ENCODE peak calls at places on chromosome 14, in ten cellular contexts. N is fibroblast of mammary gland, U is mesothelial cell of epicardium, T is ascending aorta, G is suprapubic skin, A is adrenal gland, M is fibroblast of pulmonary artery, V is transverse colon, B is astrocyte, D is pancreas. C is an unnamed sample.

GRCh38 chr14:85444685-85445084 is 85.3 kb upstream of the FLRT2 start:
- DNase-seq in N (peak; percentile 36), U (no peak), T (no peak), G (no peak), A (no peak), M (peak; percentile 63), V (no peak), B (peak; percentile 75), D (no peak), C (no peak)

GRCh38 chr14:99273724-99274345 is 1.8 kb upstream of the BCL11B start:
- DNase-seq in N (no peak), U (no peak), T (no peak), G (peak; percentile 81), A (no peak), M (no peak), V (peak; percentile 69), B (no peak), D (no peak), C (no peak)

GRCh38 chr14:50107850-50108249 is 8.5 kb downstream of the VCPKMT start:
- DNase-seq in N (no peak), U (no peak), T (no peak), G (no peak), A (no peak), M (no peak), V (no peak), B (no peak), D (no peak), C (no peak)

GRCh38 chr14:74698471-74698870 is 14.4 kb downstream of the AREL1 start:
- DNase-seq in N (no peak), U (no peak), T (no peak), G (no peak), A (no peak), M (no peak), V (no peak), B (no peak), D (no peak), C (no peak)

GRCh38 chr14:86838363-86838762 is 1154.6 kb downstream of the GALC start:
- DNase-seq in N (peak; percentile 8), U (no peak), T (no peak), G (no peak), A (no peak), M (no peak), V (no peak), B (no peak), D (no peak), C (no peak)

GRCh38 chr14:105529506-105530445 is 3.4 kb downstream of the TMEM121 start:
- DNase-seq in N (no peak), U (no peak), T (no peak), G (peak; percentile 72), A (no peak), M (no peak), V (peak; percentile 20), B (no peak), D (no peak), C (no peak)

GRCh38 chr14:60926002-60926401 is 54.9 kb downstream of the TRMT5 start:
- DNase-seq in N (no peak), U (no peak), T (no peak), G (no peak), A (no peak), M (no peak), V (no peak), B (no peak), D (no peak), C (no peak)

GRCh38 chr14:58944226-58944769 is 244.2 kb upstream of the DAAM1 start:
- DNase-seq in N (no peak), U (no peak), T (no peak), G (no peak), A (no peak), M (no peak), V (peak; percentile 59), B (no peak), D (peak; percentile 67), C (no peak)

GRCh38 chr14:37650356-37651037 is 55.1 kb downstream of the TTC6 start:
- DNase-seq in N (no peak), U (no peak), T (no peak), G (no peak), A (no peak), M (no peak), V (no peak), B (no peak), D (no peak), C (no peak)

GRCh38 chr14:27253946-27254345 is 656.1 kb upstream of the NOVA1 start:
- DNase-seq in N (no peak), U (no peak), T (no peak), G (no peak), A (no peak), M (no peak), V (no peak), B (no peak), D (no peak), C (no peak)

GRCh38 chr14:100065942-100066574 is 836 bp downstream of the EVL start:
- DNase-seq in N (peak; percentile 37), U (no peak), T (no peak), G (no peak), A (no peak), M (no peak), V (peak; percentile 66), B (no peak), D (no peak), C (no peak)

GRCh38 chr14:84129028-84129427 is 1400.9 kb upstream of the FLRT2 start:
- DNase-seq in N (no peak), U (no peak), T (no peak), G (no peak), A (no peak), M (no peak), V (no peak), B (no peak), D (no peak), C (no peak)

DNA sequence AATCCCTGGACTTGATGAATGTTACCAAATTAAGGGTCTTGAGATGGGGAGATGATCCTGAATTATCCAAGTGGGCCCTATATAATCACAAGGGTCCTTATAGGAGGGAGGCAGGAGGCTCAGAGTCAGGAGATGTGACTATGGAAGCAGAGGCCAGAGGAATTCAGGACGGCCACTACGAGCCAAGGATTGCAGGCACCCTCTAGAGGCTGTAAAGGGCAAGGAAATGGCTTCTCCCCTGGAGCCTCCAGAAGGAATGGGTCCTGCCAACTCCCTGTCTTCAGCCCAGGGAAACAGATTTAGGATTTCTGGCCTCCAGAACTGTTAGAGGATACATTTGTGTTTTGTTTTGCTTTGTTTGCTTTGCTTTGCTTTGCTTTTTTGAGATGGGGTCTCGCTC is 8.8 kb downstream of the BDKRB1 start:
- DNase-seq in N (peak; percentile 65), U (no peak), T (no peak), G (no peak), A (no peak), M (peak; percentile 63), V (no peak), B (peak; percentile 25), D (peak; percentile 8), C (no peak)
- TF ChIP-seq CTCF in N (peak; percentile 71), U (no peak), T (no peak), G (no peak), A (no peak), M (peak; percentile 65), V (peak; percentile 23), B (peak; percentile 34), D (no peak), C (no peak)

GRCh38 chr14:57485635-57486034 is 8.0 kb downstream of the CCDC198 start:
- DNase-seq in N (no peak), U (no peak), T (no peak), G (no peak), A (no peak), M (no peak), V (no peak), B (no peak), D (no peak), C (no peak)

GRCh38 chr14:57487771-57488170 is 5.9 kb downstream of the CCDC198 start:
- DNase-seq in N (peak; percentile 68), U (no peak), T (no peak), G (no peak), A (no peak), M (no peak), V (no peak), B (peak; percentile 62), D (no peak), C (no peak)

GRCh38 chr14:57492859-57493258 is 798 bp downstream of the CCDC198 start:
- DNase-seq in N (peak; percentile 87), U (no peak), T (no peak), G (no peak), A (peak; percentile 33), M (peak; percentile 41), V (no peak), B (peak; percentile 88), D (no peak), C (no peak)

DNA sequence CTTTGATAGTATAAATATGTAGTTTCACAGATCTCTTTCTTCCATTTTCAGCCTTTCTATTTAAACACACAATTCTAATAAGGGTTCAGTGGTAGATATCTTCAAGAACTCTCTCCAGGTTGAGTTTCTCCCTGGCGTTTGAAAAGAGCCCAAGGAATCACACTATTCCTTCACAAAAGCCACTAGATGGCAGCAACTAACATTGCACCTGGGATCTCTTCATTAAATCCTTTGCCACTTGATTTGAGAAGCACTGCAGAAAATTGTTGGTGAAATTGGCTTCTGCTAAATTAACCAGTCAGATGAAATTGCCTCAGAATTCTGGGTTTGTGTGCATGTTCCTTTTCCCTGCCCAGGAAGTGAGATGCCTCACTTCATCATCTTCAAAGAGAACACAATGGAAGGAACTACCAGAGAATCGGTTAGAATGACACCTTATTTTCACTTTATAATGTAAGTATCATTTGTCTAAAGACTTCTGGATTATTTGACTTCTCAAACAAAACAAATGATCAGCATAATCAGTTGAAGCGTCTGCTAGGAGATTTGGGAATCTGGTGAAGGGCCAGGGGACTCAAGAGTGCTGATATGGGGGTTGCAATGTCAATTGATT is 6.8 kb downstream of the CCDC198 start:
- DNase-seq in N (peak; percentile 63), U (no peak), T (no peak), G (no peak), A (no peak), M (peak; percentile 58), V (no peak), B (peak; percentile 41), D (no peak), C (no peak)
- TF ChIP-seq CTCF in N (peak; percentile 78), U (peak; percentile 41), T (peak; percentile 25), G (no peak), A (peak; percentile 45), M (peak; percentile 83), V (peak; percentile 39), B (peak; percentile 71), D (peak; percentile 36), C (no peak)

GRCh38 chr14:101191882-101192660 is 288.5 kb upstream of the RTL1 start:
- DNase-seq in N (no peak), U (peak; percentile 7), T (no peak), G (no peak), A (no peak), M (no peak), V (no peak), B (no peak), D (peak; percentile 4), C (no peak)
- TF ChIP-seq CTCF in N (no peak), U (no peak), T (no peak), G (no peak), A (no peak), M (no peak), V (no peak), B (no peak), D (no peak), C (no peak)

DNA sequence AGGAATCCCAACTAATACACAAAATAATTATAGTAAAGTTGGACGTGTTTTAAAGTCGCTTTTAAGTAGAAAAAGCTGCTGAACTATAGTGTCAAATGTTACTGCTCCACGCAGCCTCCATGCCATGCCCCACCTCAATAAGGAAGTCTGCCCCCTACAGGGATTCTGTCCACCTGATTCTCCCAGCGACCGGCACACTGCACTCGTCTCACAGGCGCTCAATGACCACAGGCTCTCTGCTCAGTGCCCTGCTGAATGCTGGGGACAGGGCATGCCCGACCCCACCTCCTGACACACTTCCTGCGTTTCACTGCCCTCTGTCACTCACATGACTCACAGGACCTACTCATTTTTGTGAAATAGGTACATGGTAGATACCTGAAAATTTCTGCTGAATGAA is 48.9 kb downstream of the BDKRB1 start:
- DNase-seq in N (no peak), U (no peak), T (no peak), G (no peak), A (no peak), M (no peak), V (no peak), B (no peak), D (no peak), C (no peak)
- TF ChIP-seq CTCF in N (no peak), U (peak; percentile 38), T (no peak), G (no peak), A (no peak), M (peak; percentile 25), V (no peak), B (no peak), D (no peak), C (no peak)